ENCODE peak calls at places on chromosomes 16 and 17, in six cellular contexts. One of them, this sample, is unnamed.

GRCh38 chr17:61399131-61400057 is at the start of gene TBX2:
- DNase-seq in SK-N-SH: peak; percentile 98
- DNase-seq in heart left ventricle: peak; percentile 84
- DNase-seq in prostate gland: no peak
- DNase-seq in IMR-90: peak; percentile 96
- DNase-seq in testis: peak; percentile 89
- DNase-seq in this sample: peak; percentile 94

GRCh38 chr16:21565816-21566669 is 33.3 kb upstream of the METTL9 start:
- DNase-seq in SK-N-SH: no peak
- DNase-seq in heart left ventricle: no peak
- DNase-seq in prostate gland: no peak
- DNase-seq in IMR-90: no peak
- DNase-seq in testis: no peak
- DNase-seq in this sample: no peak

GRCh38 chr16:26149661-26150060 is 457.9 kb downstream of the HS3ST4 start:
- DNase-seq in SK-N-SH: no peak
- DNase-seq in heart left ventricle: no peak
- DNase-seq in prostate gland: no peak
- DNase-seq in IMR-90: no peak
- DNase-seq in testis: no peak
- DNase-seq in this sample: no peak

GRCh38 chr17:9473716-9474115 is 101.9 kb downstream of the STX8 start:
- DNase-seq in SK-N-SH: no peak
- DNase-seq in heart left ventricle: no peak
- DNase-seq in prostate gland: no peak
- DNase-seq in IMR-90: peak; percentile 49
- DNase-seq in testis: no peak
- DNase-seq in this sample: no peak

GRCh38 chr17:64603987-64604386 is 58.1 kb downstream of the SMURF2 start:
- DNase-seq in SK-N-SH: no peak
- DNase-seq in heart left ventricle: no peak
- DNase-seq in prostate gland: no peak
- DNase-seq in IMR-90: no peak
- DNase-seq in testis: no peak
- DNase-seq in this sample: no peak

GRCh38 chr16:31438414-31438813 is 4.2 kb downstream of the ZNF843 start:
- DNase-seq in SK-N-SH: no peak
- DNase-seq in heart left ventricle: no peak
- DNase-seq in prostate gland: no peak
- DNase-seq in IMR-90: no peak
- DNase-seq in testis: no peak
- DNase-seq in this sample: no peak

GRCh38 chr16:86483-86952 is 8.5 kb downstream of the MPG start:
- DNase-seq in SK-N-SH: no peak
- DNase-seq in heart left ventricle: no peak
- DNase-seq in prostate gland: no peak
- DNase-seq in IMR-90: no peak
- DNase-seq in testis: no peak
- DNase-seq in this sample: peak; percentile 23

GRCh38 chr17:41478240-41478639 is 2.7 kb downstream of the KRT35 start:
- DNase-seq in SK-N-SH: no peak
- DNase-seq in heart left ventricle: no peak
- DNase-seq in prostate gland: no peak
- DNase-seq in IMR-90: no peak
- DNase-seq in testis: no peak
- DNase-seq in this sample: no peak

GRCh38 chr17:64345691-64346376 is 44.8 kb downstream of the PECAM1 start:
- DNase-seq in SK-N-SH: no peak
- DNase-seq in heart left ventricle: peak; percentile 62
- DNase-seq in prostate gland: no peak
- DNase-seq in IMR-90: no peak
- DNase-seq in testis: no peak
- DNase-seq in this sample: no peak

GRCh38 chr16:23274968-23275367 is 27.1 kb upstream of the SCNN1B start:
- DNase-seq in SK-N-SH: no peak
- DNase-seq in heart left ventricle: no peak
- DNase-seq in prostate gland: no peak
- DNase-seq in IMR-90: no peak
- DNase-seq in testis: no peak
- DNase-seq in this sample: no peak

GRCh38 chr17:57615836-57616235 is 129.3 kb downstream of the CCDC182 start:
- DNase-seq in SK-N-SH: no peak
- DNase-seq in heart left ventricle: no peak
- DNase-seq in prostate gland: no peak
- DNase-seq in IMR-90: no peak
- DNase-seq in testis: no peak
- DNase-seq in this sample: no peak

GRCh38 chr16:1435921-1436697 is 5.2 kb downstream of the PERCC1 start:
- DNase-seq in SK-N-SH: no peak
- DNase-seq in heart left ventricle: no peak
- DNase-seq in prostate gland: no peak
- DNase-seq in IMR-90: no peak
- DNase-seq in testis: no peak
- DNase-seq in this sample: peak; percentile 32

GRCh38 chr17:73043686-73044581 is 48.6 kb downstream of the SLC39A11 start:
- DNase-seq in SK-N-SH: peak; percentile 35
- DNase-seq in heart left ventricle: no peak
- DNase-seq in prostate gland: no peak
- DNase-seq in IMR-90: peak; percentile 87
- DNase-seq in testis: no peak
- DNase-seq in this sample: peak; percentile 24

GRCh38 chr17:38748329-38749221 is at the start of gene PCGF2:
- DNase-seq in SK-N-SH: peak; percentile 90
- DNase-seq in heart left ventricle: peak; percentile 94
- DNase-seq in prostate gland: peak; percentile 97
- DNase-seq in IMR-90: peak; percentile 89
- DNase-seq in testis: peak; percentile 96
- DNase-seq in this sample: peak; percentile 98

GRCh38 chr16:17529982-17530760 is 59.4 kb upstream of the XYLT1 start:
- DNase-seq in SK-N-SH: no peak
- DNase-seq in heart left ventricle: no peak
- DNase-seq in prostate gland: no peak
- DNase-seq in IMR-90: no peak
- DNase-seq in testis: no peak
- DNase-seq in this sample: no peak

GRCh38 chr17:66889480-66890230 is 54.7 kb downstream of the CACNG5 start:
- DNase-seq in SK-N-SH: no peak
- DNase-seq in heart left ventricle: no peak
- DNase-seq in prostate gland: no peak
- DNase-seq in IMR-90: no peak
- DNase-seq in testis: no peak
- DNase-seq in this sample: no peak

GRCh38 chr17:49980703-49981197 is 11.8 kb downstream of the DLX4 start:
- DNase-seq in SK-N-SH: peak; percentile 42
- DNase-seq in heart left ventricle: no peak
- DNase-seq in prostate gland: no peak
- DNase-seq in IMR-90: no peak
- DNase-seq in testis: no peak
- DNase-seq in this sample: peak; percentile 52

GRCh38 chr17:29238133-29238850 is 8.4 kb upstream of the CRYBA1 start:
- DNase-seq in SK-N-SH: no peak
- DNase-seq in heart left ventricle: no peak
- DNase-seq in prostate gland: no peak
- DNase-seq in IMR-90: peak; percentile 64
- DNase-seq in testis: no peak
- DNase-seq in this sample: no peak

GRCh38 chr17:29571883-29572681 is 3.6 kb downstream of the TP53I13 start:
- DNase-seq in SK-N-SH: peak; percentile 68
- DNase-seq in heart left ventricle: peak; percentile 21
- DNase-seq in prostate gland: no peak
- DNase-seq in IMR-90: no peak
- DNase-seq in testis: peak; percentile 49
- DNase-seq in this sample: no peak

GRCh38 chr16:72124761-72125634 is 31.4 kb downstream of the DHX38 start:
- DNase-seq in SK-N-SH: peak; percentile 80
- DNase-seq in heart left ventricle: peak; percentile 70
- DNase-seq in prostate gland: peak; percentile 54
- DNase-seq in IMR-90: peak; percentile 69
- DNase-seq in testis: peak; percentile 75
- DNase-seq in this sample: peak; percentile 83

GRCh38 chr17:31112001-31112661 is 17.4 kb downstream of the NF1 start:
- DNase-seq in SK-N-SH: no peak
- DNase-seq in heart left ventricle: no peak
- DNase-seq in prostate gland: no peak
- DNase-seq in IMR-90: no peak
- DNase-seq in testis: no peak
- DNase-seq in this sample: no peak

GRCh38 chr17:76515291-76515949 is 14.2 kb upstream of the RHBDF2 start:
- DNase-seq in SK-N-SH: no peak
- DNase-seq in heart left ventricle: no peak
- DNase-seq in prostate gland: peak; percentile 36
- DNase-seq in IMR-90: peak; percentile 97
- DNase-seq in testis: peak; percentile 67
- DNase-seq in this sample: no peak

GRCh38 chr16:48378836-48379235 is 6.4 kb downstream of the SIAH1 start:
- DNase-seq in SK-N-SH: no peak
- DNase-seq in heart left ventricle: no peak
- DNase-seq in prostate gland: no peak
- DNase-seq in IMR-90: no peak
- DNase-seq in testis: no peak
- DNase-seq in this sample: no peak

GRCh38 chr16:84689126-84689525 is 10.7 kb upstream of the USP10 start:
- DNase-seq in SK-N-SH: no peak
- DNase-seq in heart left ventricle: no peak
- DNase-seq in prostate gland: no peak
- DNase-seq in IMR-90: peak; percentile 99
- DNase-seq in testis: no peak
- DNase-seq in this sample: no peak

GRCh38 chr17:7293821-7294613 is 422 bp downstream of the YBX2 start:
- DNase-seq in SK-N-SH: peak; percentile 52
- DNase-seq in heart left ventricle: no peak
- DNase-seq in prostate gland: no peak
- DNase-seq in IMR-90: no peak
- DNase-seq in testis: no peak
- DNase-seq in this sample: no peak

GRCh38 chr17:49976163-49976827 is 7.3 kb downstream of the DLX4 start:
- DNase-seq in SK-N-SH: no peak
- DNase-seq in heart left ventricle: no peak
- DNase-seq in prostate gland: no peak
- DNase-seq in IMR-90: no peak
- DNase-seq in testis: no peak
- DNase-seq in this sample: no peak

GRCh38 chr17:9226794-9227135 is 205.5 kb downstream of the NTN1 start:
- DNase-seq in SK-N-SH: no peak
- DNase-seq in heart left ventricle: no peak
- DNase-seq in prostate gland: no peak
- DNase-seq in IMR-90: no peak
- DNase-seq in testis: no peak
- DNase-seq in this sample: no peak

GRCh38 chr16:83328936-83329335 is 478.8 kb upstream of the HSBP1 start:
- DNase-seq in SK-N-SH: no peak
- DNase-seq in heart left ventricle: no peak
- DNase-seq in prostate gland: no peak
- DNase-seq in IMR-90: no peak
- DNase-seq in testis: no peak
- DNase-seq in this sample: no peak

DNA sequence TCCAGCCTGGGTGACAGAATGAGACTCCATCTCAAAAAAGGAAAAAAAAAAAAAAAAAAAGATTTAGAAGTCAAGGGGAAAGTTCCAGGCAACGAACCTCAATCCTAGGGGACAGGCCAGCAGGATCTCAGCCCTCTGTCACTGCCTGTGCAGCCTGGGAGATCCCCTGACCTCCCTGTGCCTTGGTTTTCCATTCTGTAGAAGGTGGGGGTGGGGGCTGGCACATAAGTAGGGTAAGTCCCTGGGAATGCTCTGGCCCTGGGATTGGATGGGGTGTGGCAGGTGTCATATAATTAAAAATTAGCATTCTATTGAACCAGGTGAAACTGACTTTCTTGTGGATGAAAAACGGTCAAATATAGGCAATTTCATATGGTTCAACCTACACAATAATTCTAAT is 90.5 kb downstream of the C16orf78 start:
- DNase-seq in SK-N-SH: no peak
- DNase-seq in heart left ventricle: peak; percentile 3
- DNase-seq in prostate gland: no peak
- DNase-seq in IMR-90: no peak
- DNase-seq in testis: no peak
- DNase-seq in this sample: no peak
- H3K4me3 ChIP-seq in SK-N-SH: no peak overlapping the region
- H3K4me3 ChIP-seq in heart left ventricle: no peak overlapping the region
- H3K4me3 ChIP-seq in prostate gland: no peak overlapping the region
- H3K4me3 ChIP-seq in IMR-90: no peak overlapping the region
- H3K4me3 ChIP-seq in testis: no peak overlapping the region
- H3K4me3 ChIP-seq in this sample: no peak overlapping the region

GRCh38 chr16:29748077-29748759 is 2.4 kb upstream of the C16orf54 start:
- DNase-seq in SK-N-SH: no peak
- DNase-seq in heart left ventricle: no peak
- DNase-seq in prostate gland: no peak
- DNase-seq in IMR-90: no peak
- DNase-seq in testis: no peak
- DNase-seq in this sample: no peak
- H3K27me3 ChIP-seq in SK-N-SH: no peaks in the 10 kb centered on the region
- H3K27me3 ChIP-seq in heart left ventricle: no peaks in the 10 kb centered on the region
- H3K27me3 ChIP-seq in prostate gland: no peaks in the 10 kb centered on the region
- H3K27me3 ChIP-seq in IMR-90: peaks cover 13% of the 10 kb centered on the region
- H3K27me3 ChIP-seq in testis: no peaks in the 10 kb centered on the region
- H3K27me3 ChIP-seq in this sample: no peaks in the 10 kb centered on the region

DNA sequence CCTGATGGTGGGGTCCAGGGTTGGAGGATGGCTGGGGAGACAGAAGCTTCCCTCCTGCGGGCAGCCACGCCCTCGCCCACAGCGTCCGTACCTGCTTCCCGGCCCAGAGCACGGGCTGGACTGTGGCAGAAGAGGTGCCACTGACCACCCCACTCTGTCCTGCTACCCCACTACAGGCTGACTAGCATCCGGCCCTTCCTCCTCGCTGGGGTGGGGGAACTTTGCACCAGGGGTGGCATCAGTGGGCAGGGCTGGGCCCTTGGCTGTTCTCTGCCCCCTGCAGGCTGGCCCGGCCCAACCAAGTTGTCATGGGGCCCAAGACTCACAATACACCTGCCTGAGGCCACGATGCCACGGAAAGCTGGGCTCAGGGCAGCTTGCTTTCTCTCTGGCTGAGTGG is 73.0 kb downstream of the KLHDC4 start:
- DNase-seq in SK-N-SH: no peak
- DNase-seq in heart left ventricle: no peak
- DNase-seq in prostate gland: no peak
- DNase-seq in IMR-90: no peak
- DNase-seq in testis: no peak
- DNase-seq in this sample: no peak
- TF ChIP-seq CTCF in SK-N-SH: no peak
- TF ChIP-seq CTCF in heart left ventricle: no peak
- TF ChIP-seq CTCF in prostate gland: no peak
- TF ChIP-seq CTCF in IMR-90: no peak
- TF ChIP-seq CTCF in testis: no peak
- TF ChIP-seq CTCF in this sample: no peak

DNA sequence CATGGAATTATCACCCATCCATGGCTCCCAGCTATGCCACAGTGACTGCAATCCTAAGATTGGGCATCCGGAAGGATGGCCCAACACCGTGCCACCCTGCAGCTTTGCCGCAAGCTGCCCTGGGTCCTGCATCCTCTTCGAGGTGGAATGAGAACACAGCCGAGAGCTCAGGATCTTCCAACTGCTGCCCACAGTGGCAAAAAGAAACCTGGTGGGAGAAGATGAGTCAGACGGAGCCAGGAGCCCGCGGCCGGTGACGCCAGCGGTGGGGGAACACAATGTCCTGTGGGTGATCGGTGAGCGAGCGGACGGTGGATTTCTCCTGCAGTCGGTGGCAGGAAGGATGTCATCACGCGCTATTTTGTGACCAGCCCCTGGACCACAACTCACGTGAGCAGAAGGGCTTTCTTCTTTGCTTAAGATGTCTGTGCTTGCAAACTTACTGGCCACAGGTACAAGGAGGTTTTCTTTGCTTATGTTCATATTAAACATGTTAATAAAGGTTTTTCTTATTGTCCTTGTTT is 20.1 kb downstream of the CD7 start:
- DNase-seq in SK-N-SH: peak; percentile 54
- DNase-seq in heart left ventricle: peak; percentile 78
- DNase-seq in prostate gland: peak; percentile 90
- DNase-seq in IMR-90: no peak
- DNase-seq in testis: peak; percentile 86
- DNase-seq in this sample: peak; percentile 65
- H3K4me3 ChIP-seq in SK-N-SH: peak overlapping the region; percentile 52
- H3K4me3 ChIP-seq in heart left ventricle: peak overlapping the region; percentile 19
- H3K4me3 ChIP-seq in prostate gland: peak overlapping the region; percentile 43
- H3K4me3 ChIP-seq in IMR-90: peak overlapping the region; percentile 37
- H3K4me3 ChIP-seq in testis: peak overlapping the region; percentile 29
- H3K4me3 ChIP-seq in this sample: peak overlapping the region; percentile 67